ENCODE peak calls at places on chromosomes 13 and 19, in four cellular contexts. One of them, this sample, is unnamed.

GRCh38 chr19:57934820-57935665 is at the start of gene ZNF418:
- DNase-seq in HepG2: no peak
- DNase-seq in K562: peak; percentile 12
- DNase-seq in SK-N-SH: no peak
- DNase-seq in this sample: peak; percentile 71

GRCh38 chr19:18156841-18157464 is 4.0 kb downstream of the PIK3R2 start:
- DNase-seq in K562: peak; percentile 89
- DNase-seq in HepG2: peak; percentile 63
- DNase-seq in SK-N-SH: peak; percentile 97
- DNase-seq in this sample: no peak

GRCh38 chr13:113759525-113760137 is 605 bp downstream of the TMEM255B start:
- DNase-seq in SK-N-SH: peak; percentile 69
- DNase-seq in HepG2: no peak
- DNase-seq in K562: no peak
- DNase-seq in this sample: no peak

GRCh38 chr13:44277459-44277858 is 96.2 kb upstream of the SERP2 start:
- DNase-seq in HepG2: no peak
- DNase-seq in K562: no peak
- DNase-seq in SK-N-SH: no peak
- DNase-seq in this sample: no peak

GRCh38 chr13:94249512-94249911 is 230.0 kb downstream of the DCT start:
- DNase-seq in HepG2: peak; percentile 27
- DNase-seq in SK-N-SH: no peak
- DNase-seq in K562: no peak
- DNase-seq in this sample: no peak

GRCh38 chr19:41914191-41914834 is 13.9 kb downstream of the ERFL start:
- DNase-seq in K562: no peak
- DNase-seq in SK-N-SH: no peak
- DNase-seq in HepG2: no peak
- DNase-seq in this sample: no peak

GRCh38 chr13:63408227-63409202 is 1992.9 kb upstream of the PCDH20 start:
- DNase-seq in SK-N-SH: peak; percentile 44
- DNase-seq in HepG2: no peak
- DNase-seq in K562: no peak
- DNase-seq in this sample: no peak

GRCh38 chr19:39310558-39311311 is 9.9 kb downstream of the LRFN1 start:
- DNase-seq in K562: peak; percentile 90
- DNase-seq in SK-N-SH: no peak
- DNase-seq in HepG2: no peak
- DNase-seq in this sample: peak; percentile 46

GRCh38 chr13:73704587-73704986 is 429.6 kb downstream of the KLF12 start:
- DNase-seq in HepG2: no peak
- DNase-seq in K562: no peak
- DNase-seq in SK-N-SH: no peak
- DNase-seq in this sample: no peak

GRCh38 chr13:23488442-23488841 is 54.9 kb upstream of the SACS start:
- DNase-seq in K562: no peak
- DNase-seq in HepG2: peak; percentile 46
- DNase-seq in SK-N-SH: peak; percentile 57
- DNase-seq in this sample: no peak

GRCh38 chr13:47117268-47117667 is 220.4 kb upstream of the HTR2A start:
- DNase-seq in SK-N-SH: no peak
- DNase-seq in K562: peak; percentile 7
- DNase-seq in HepG2: no peak
- DNase-seq in this sample: no peak

GRCh38 chr19:54955356-54955755 is 8.0 kb upstream of the NLRP7 start:
- DNase-seq in K562: no peak
- DNase-seq in SK-N-SH: no peak
- DNase-seq in HepG2: no peak
- DNase-seq in this sample: no peak

GRCh38 chr19:33299061-33299665 is 3.2 kb downstream of the CEBPA start:
- DNase-seq in HepG2: no peak
- DNase-seq in SK-N-SH: peak; percentile 15
- DNase-seq in K562: no peak
- DNase-seq in this sample: no peak

GRCh38 chr19:33197591-33198000 is 3.5 kb downstream of the LRP3 start:
- DNase-seq in SK-N-SH: peak; percentile 6
- DNase-seq in HepG2: peak; percentile 64
- DNase-seq in K562: no peak
- DNase-seq in this sample: no peak

GRCh38 chr19:7562646-7563393 is 27.3 kb downstream of the PNPLA6 start:
- DNase-seq in SK-N-SH: no peak
- DNase-seq in K562: peak; percentile 71
- DNase-seq in HepG2: no peak
- DNase-seq in this sample: peak; percentile 47

GRCh38 chr13:80262051-80262695 is 78.8 kb downstream of the SPRY2 start:
- DNase-seq in K562: no peak
- DNase-seq in HepG2: no peak
- DNase-seq in SK-N-SH: no peak
- DNase-seq in this sample: no peak

GRCh38 chr19:44002212-44002565 is 568 bp upstream of the ZNF230 start:
- DNase-seq in K562: peak; percentile 11
- DNase-seq in SK-N-SH: no peak
- DNase-seq in HepG2: no peak
- DNase-seq in this sample: no peak

GRCh38 chr19:40315812-40316475 is 30.8 kb upstream of the AKT2 start:
- DNase-seq in K562: no peak
- DNase-seq in HepG2: no peak
- DNase-seq in SK-N-SH: peak; percentile 57
- DNase-seq in this sample: no peak

GRCh38 chr19:33177417-33177976 is 16.6 kb upstream of the LRP3 start:
- DNase-seq in K562: no peak
- DNase-seq in HepG2: peak; percentile 35
- DNase-seq in SK-N-SH: peak; percentile 77
- DNase-seq in this sample: peak; percentile 64

GRCh38 chr19:10120538-10121198 is 969 bp upstream of the EIF3G start:
- DNase-seq in SK-N-SH: no peak
- DNase-seq in HepG2: no peak
- DNase-seq in K562: no peak
- DNase-seq in this sample: no peak
- TF ChIP-seq FOXJ3 in SK-N-SH: no peak
- TF ChIP-seq FOXJ3 in HepG2: no peak
- TF ChIP-seq FOXJ3 in K562: no peak
- TF ChIP-seq FOXJ3 in this sample: no peak

GRCh38 chr13:40149611-40150283 is 494.3 kb downstream of the COG6 start:
- DNase-seq in K562: no peak
- DNase-seq in SK-N-SH: no peak
- DNase-seq in HepG2: no peak
- DNase-seq in this sample: no peak

GRCh38 chr13:40153516-40153915 is 498.1 kb downstream of the COG6 start:
- DNase-seq in K562: no peak
- DNase-seq in HepG2: no peak
- DNase-seq in SK-N-SH: no peak
- DNase-seq in this sample: no peak

GRCh38 chr13:40152904-40153303 is 497.4 kb downstream of the COG6 start:
- DNase-seq in SK-N-SH: no peak
- DNase-seq in HepG2: no peak
- DNase-seq in K562: no peak
- DNase-seq in this sample: no peak

GRCh38 chr13:40155176-40155575 is 499.7 kb downstream of the COG6 start:
- DNase-seq in SK-N-SH: no peak
- DNase-seq in K562: no peak
- DNase-seq in HepG2: no peak
- DNase-seq in this sample: no peak

DNA sequence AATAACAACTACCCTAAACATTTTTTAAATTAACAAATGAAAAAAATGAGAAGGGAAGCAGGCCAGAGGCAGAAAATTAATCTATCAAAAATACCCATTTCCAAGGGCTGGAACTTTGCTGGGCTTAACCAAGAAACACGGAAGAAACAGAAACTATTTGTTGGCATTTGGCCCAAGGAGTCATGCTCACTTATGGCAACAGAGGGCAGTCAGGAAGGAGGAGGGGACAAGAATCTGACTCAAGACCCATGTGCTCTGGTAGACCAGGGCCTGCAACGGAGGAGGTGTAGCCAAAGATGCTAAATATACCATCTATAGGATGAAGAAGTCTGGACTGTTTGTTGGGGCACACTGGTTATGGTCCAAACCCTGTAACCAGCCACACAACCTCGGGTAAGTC is 496.7 kb downstream of the COG6 start:
- DNase-seq in K562: no peak
- DNase-seq in HepG2: no peak
- DNase-seq in SK-N-SH: no peak
- DNase-seq in this sample: no peak
- TF ChIP-seq FOXJ3 in K562: no peak
- TF ChIP-seq FOXJ3 in HepG2: no peak
- TF ChIP-seq FOXJ3 in SK-N-SH: no peak
- TF ChIP-seq FOXJ3 in this sample: no peak

GRCh38 chr19:30668521-30669155 is 296.5 kb downstream of the ZNF536 start:
- DNase-seq in SK-N-SH: no peak
- DNase-seq in K562: no peak
- DNase-seq in HepG2: no peak
- DNase-seq in this sample: no peak

GRCh38 chr19:30665449-30665848 is 293.3 kb downstream of the ZNF536 start:
- DNase-seq in K562: no peak
- DNase-seq in SK-N-SH: no peak
- DNase-seq in HepG2: no peak
- DNase-seq in this sample: no peak

GRCh38 chr19:30667746-30668145 is 295.6 kb downstream of the ZNF536 start:
- DNase-seq in SK-N-SH: no peak
- DNase-seq in HepG2: no peak
- DNase-seq in K562: no peak
- DNase-seq in this sample: no peak

GRCh38 chr19:30666301-30666803 is 294.2 kb downstream of the ZNF536 start:
- DNase-seq in SK-N-SH: peak; percentile 78
- DNase-seq in K562: peak; percentile 70
- DNase-seq in HepG2: peak; percentile 19
- DNase-seq in this sample: peak; percentile 84

DNA sequence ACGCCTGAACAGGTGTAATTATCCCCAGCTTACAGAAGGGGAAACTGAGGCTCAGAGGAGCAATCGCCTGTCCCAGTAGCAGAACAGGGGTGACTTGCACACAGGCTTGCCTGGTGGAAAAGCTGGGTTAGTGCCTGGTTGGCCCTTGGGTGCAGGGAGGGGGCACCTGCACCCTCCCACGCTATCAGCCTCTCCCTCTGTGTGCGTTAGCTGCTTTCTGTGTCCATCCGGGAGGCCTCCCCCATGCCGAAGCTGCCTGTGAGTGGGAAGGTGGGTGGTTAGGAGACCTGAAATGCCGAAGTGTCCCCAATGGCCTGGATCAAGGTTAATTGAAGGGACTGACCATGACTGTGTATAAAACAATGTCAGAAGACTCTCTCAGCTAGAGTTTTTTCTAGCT is 295.0 kb downstream of the ZNF536 start:
- DNase-seq in HepG2: no peak
- DNase-seq in SK-N-SH: no peak
- DNase-seq in K562: no peak
- DNase-seq in this sample: no peak
- TF ChIP-seq FOXJ3 in HepG2: no peak
- TF ChIP-seq FOXJ3 in SK-N-SH: no peak
- TF ChIP-seq FOXJ3 in K562: no peak
- TF ChIP-seq FOXJ3 in this sample: no peak

GRCh38 chr13:72561791-72562190 is 165.6 kb downstream of the MZT1 start:
- DNase-seq in HepG2: no peak
- DNase-seq in K562: no peak
- DNase-seq in SK-N-SH: peak; percentile 35
- DNase-seq in this sample: no peak
- TF ChIP-seq FOXJ3 in HepG2: no peak
- TF ChIP-seq FOXJ3 in K562: no peak
- TF ChIP-seq FOXJ3 in SK-N-SH: peak; percentile 97
- TF ChIP-seq FOXJ3 in this sample: no peak